ENCODE peak calls at places on chromosomes 5 and 9, in five cellular contexts. F is HFFc6, K is T-cell, U is RPMI8226, R is left lobe of liver. S is an unnamed sample.
A peak's percentile ranks its signal among the peaks of the same experiment; 100 is the strongest.

GRCh38 chr5:172807766-172808311 is 26.2 kb upstream of the ERGIC1 start:
- DNase-seq in K (no peak), U (no peak), F (no peak), R (no peak), S (no peak)

GRCh38 chr9:137694962-137695875 is 76.4 kb downstream of the EHMT1 start:
- DNase-seq in K (no peak), F (no peak), U (no peak), R (peak; percentile 71), S (no peak)

GRCh38 chr9:79661926-79662552 is 90.3 kb downstream of the TLE4 start:
- DNase-seq in R (no peak), U (no peak), F (no peak), K (no peak), S (no peak)

GRCh38 chr5:173515526-173515925 is 100.9 kb downstream of the BOD1 start:
- DNase-seq in U (no peak), R (no peak), K (no peak), F (peak; percentile 90), S (no peak)

GRCh38 chr9:113620377-113621161 is 157.0 kb downstream of the RGS3 start:
- DNase-seq in U (no peak), F (peak; percentile 86), K (no peak), R (peak; percentile 67), S (peak; percentile 66)

GRCh38 chr9:129328357-129329103 is 150.5 kb upstream of the IER5L start:
- DNase-seq in F (no peak), K (no peak), R (no peak), U (no peak), S (no peak)

GRCh38 chr9:80561526-80561925 is 989.8 kb downstream of the TLE4 start:
- DNase-seq in U (no peak), K (no peak), R (no peak), F (no peak), S (no peak)

GRCh38 chr9:133141833-133142594 is 21.0 kb upstream of the RALGDS start:
- DNase-seq in K (peak; percentile 86), U (peak; percentile 37), R (no peak), F (no peak), S (peak; percentile 89)

GRCh38 chr5:7878381-7878873 is 9.5 kb downstream of the MTRR start:
- DNase-seq in K (no peak), F (peak; percentile 26), U (no peak), R (no peak), S (no peak)

GRCh38 chr5:179284751-179285191 is 60.5 kb downstream of the ADAMTS2 start:
- DNase-seq in F (no peak), U (no peak), R (no peak), K (no peak), S (peak; percentile 24)

GRCh38 chr5:149126898-149127297 is 14.4 kb upstream of the ABLIM3 start:
- DNase-seq in R (no peak), U (no peak), F (no peak), K (no peak), S (no peak)

GRCh38 chr5:122919969-122920368 is 74.6 kb downstream of the SNX24 start:
- DNase-seq in U (no peak), F (no peak), R (no peak), K (no peak), S (no peak)

GRCh38 chr5:50320131-50320749 is 120.8 kb downstream of the EMB start:
- DNase-seq in F (no peak), K (no peak), R (no peak), U (no peak), S (no peak)

GRCh38 chr5:102453716-102454115 is 45.1 kb downstream of the SLCO6A1 start:
- DNase-seq in K (no peak), R (no peak), U (peak; percentile 20), F (no peak), S (no peak)

GRCh38 chr5:177607452-177608192 is 7.7 kb downstream of the B4GALT7 start:
- DNase-seq in F (peak; percentile 83), K (peak; percentile 32), R (peak; percentile 81), U (peak; percentile 72), S (peak; percentile 89)

GRCh38 chr9:129102791-129103594 is 7.6 kb downstream of the CRAT start:
- DNase-seq in U (peak; percentile 61), F (peak; percentile 17), K (no peak), R (no peak), S (no peak)

GRCh38 chr9:70340572-70340971 is 73.9 kb downstream of the KLF9 start:
- DNase-seq in U (no peak), R (no peak), K (no peak), F (peak; percentile 24), S (no peak)

GRCh38 chr9:72271617-72272478 is 93.2 kb downstream of the ZFAND5 start:
- DNase-seq in K (peak; percentile 39), U (peak; percentile 60), R (no peak), F (peak; percentile 57), S (no peak)

GRCh38 chr5:132005591-132005990 is 5.9 kb downstream of the ACSL6 start:
- DNase-seq in F (no peak), R (no peak), U (no peak), K (no peak), S (peak; percentile 69)

GRCh38 chr9:133637451-133638055 is 1.4 kb downstream of the DBH start:
- DNase-seq in U (no peak), F (no peak), K (no peak), R (no peak), S (no peak)

GRCh38 chr5:65480306-65480865 is 1.3 kb downstream of the ADAMTS6 start:
- DNase-seq in U (peak; percentile 76), F (peak; percentile 63), R (peak; percentile 89), K (peak; percentile 26), S (no peak)

GRCh38 chr5:454936-455335 is 12.0 kb downstream of the EXOC3 start:
- DNase-seq in R (no peak), K (no peak), U (no peak), F (no peak), S (peak; percentile 65)

GRCh38 chr5:181241393-181241975 is 2.2 kb downstream of the RACK1 start:
- DNase-seq in R (no peak), F (peak; percentile 82), K (no peak), U (peak; percentile 59), S (no peak)

GRCh38 chr5:140925806-140926205 is 293 bp upstream of the PCDHAC1 start:
- DNase-seq in K (no peak), R (no peak), F (no peak), U (no peak), S (no peak)

GRCh38 chr9:121349009-121349408 is 21.0 kb downstream of the STOM start:
- DNase-seq in K (no peak), U (peak; percentile 90), R (no peak), F (no peak), S (no peak)

GRCh38 chr5:128572546-128573339 is 34.7 kb upstream of the FBN2 start:
- DNase-seq in U (no peak), F (peak; percentile 48), R (no peak), K (no peak), S (no peak)

GRCh38 chr9:88645172-88645868 is 110.3 kb downstream of the NXNL2 start:
- DNase-seq in R (no peak), U (no peak), F (no peak), K (no peak), S (no peak)

GRCh38 chr5:132704875-132705274 is 31.1 kb downstream of the IL4 start:
- DNase-seq in K (no peak), U (no peak), F (peak; percentile 56), R (no peak), S (no peak)

GRCh38 chr5:132095745-132096084 is 22.1 kb downstream of the CSF2 start:
- DNase-seq in R (no peak), K (no peak), F (no peak), U (no peak), S (no peak)

GRCh38 chr9:35553670-35554543 is 51.2 kb upstream of the TESK1 start:
- DNase-seq in K (peak; percentile 11), F (peak; percentile 72), R (peak; percentile 62), U (peak; percentile 65), S (no peak)

S was measured in spleen.